ENCODE peak calls at places on chromosome 1, in five cellular contexts. T is stomach, N is Peyer's patch, D is sigmoid colon, W is upper lobe of left lung. G is an unnamed sample. For H3K27me3, the result is how much of the 10 kb centered on the place peaks cover.

GRCh38 chr1:16170283-16170673 is 14.4 kb upstream of the EPHA2 start:
- DNase-seq in T (no peak), N (no peak), D (no peak), W (no peak), G (no peak)

GRCh38 chr1:5746611-5747427 is 245.4 kb downstream of the NPHP4 start:
- DNase-seq in T (peak), N (no peak), D (peak), W (peak), G (no peak)

GRCh38 chr1:103461171-103462105 is 64.1 kb upstream of the RNPC3 start:
- DNase-seq in T (no peak), N (no peak), D (no peak), W (no peak), G (no peak)

GRCh38 chr1:155082301-155082940 is 3.8 kb downstream of the EFNA3 start:
- DNase-seq in T (no peak), N (no peak), D (peak), W (peak), G (no peak)

GRCh38 chr1:162087118-162087517 is 17.6 kb downstream of the NOS1AP start:
- DNase-seq in T (no peak), N (no peak), D (no peak), W (no peak), G (no peak)

GRCh38 chr1:64019818-64020217 is 183.6 kb upstream of the UBE2U start:
- DNase-seq in T (peak), N (no peak), D (peak), W (no peak), G (peak)

GRCh38 chr1:82813351-82813750 is 1012.6 kb downstream of the ADGRL2 start:
- DNase-seq in T (no peak), N (no peak), D (no peak), W (no peak), G (no peak)

GRCh38 chr1:208244584-208244916 is 366 bp upstream of the PLXNA2 start:
- DNase-seq in T (no peak), N (no peak), D (no peak), W (no peak), G (no peak)

GRCh38 chr1:67540733-67541125 is 110.5 kb upstream of the SERBP1 start:
- DNase-seq in T (no peak), N (no peak), D (no peak), W (no peak), G (no peak)

GRCh38 chr1:237042467-237042891 is 495 bp downstream of the RYR2 start:
- DNase-seq in T (no peak), N (no peak), D (no peak), W (peak), G (no peak)

GRCh38 chr1:107669996-107670395 is 295.0 kb downstream of the VAV3 start:
- DNase-seq in T (peak), N (no peak), D (peak), W (no peak), G (no peak)

GRCh38 chr1:30656171-30656940 is 67.0 kb downstream of the MATN1 start:
- DNase-seq in T (no peak), N (no peak), D (no peak), W (no peak), G (no peak)

GRCh38 chr1:156510709-156511108 is 10.1 kb upstream of the MEF2D start:
- DNase-seq in T (peak), N (no peak), D (peak), W (no peak), G (peak)

GRCh38 chr1:8051650-8052049 is 25.5 kb upstream of the ERRFI1 start:
- DNase-seq in T (no peak), N (no peak), D (no peak), W (no peak), G (no peak)

GRCh38 chr1:67652800-67653199 is 32.2 kb upstream of the GADD45A start:
- DNase-seq in T (no peak), N (no peak), D (no peak), W (no peak), G (no peak)

GRCh38 chr1:55588300-55588699 is 373.1 kb upstream of the USP24 start:
- DNase-seq in T (no peak), N (no peak), D (no peak), W (no peak), G (no peak)

GRCh38 chr1:79325705-79326104 is 319.2 kb upstream of the ADGRL4 start:
- DNase-seq in T (no peak), N (no peak), D (no peak), W (no peak), G (no peak)

GRCh38 chr1:206725053-206725963 is 40.6 kb downstream of the MAPKAPK2 start:
- DNase-seq in T (peak), N (no peak), D (peak), W (no peak), G (no peak)

GRCh38 chr1:80384037-80384830 is 1377.7 kb upstream of the ADGRL4 start:
- DNase-seq in T (no peak), N (no peak), D (no peak), W (no peak), G (no peak)

GRCh38 chr1:109877320-109877771 is 33.3 kb upstream of the CSF1 start:
- DNase-seq in T (peak), N (no peak), D (peak), W (peak), G (peak)

GRCh38 chr1:21539933-21540332 is 30.7 kb downstream of the ALPL start:
- DNase-seq in T (peak), N (no peak), D (no peak), W (peak), G (peak)

GRCh38 chr1:229121845-229122436 is 149.0 kb upstream of the RAB4A start:
- DNase-seq in T (no peak), N (no peak), D (peak), W (no peak), G (no peak)

GRCh38 chr1:113675299-113675698 is 84.0 kb downstream of the PHTF1 start:
- DNase-seq in T (no peak), N (no peak), D (no peak), W (no peak), G (no peak)

GRCh38 chr1:52651904-52652303 is 18.9 kb downstream of the SHISAL2A start:
- DNase-seq in T (no peak), N (no peak), D (no peak), W (no peak), G (peak)

GRCh38 chr1:66341446-66342089 is 192.4 kb upstream of the SGIP1 start:
- DNase-seq in T (no peak), N (no peak), D (no peak), W (no peak), G (no peak)

GRCh38 chr1:73701816-73702215 is 496.2 kb downstream of the LRRIQ3 start:
- DNase-seq in T (no peak), N (no peak), D (no peak), W (no peak), G (no peak)

GRCh38 chr1:171984262-171984661 is 143.0 kb downstream of the DNM3 start:
- DNase-seq in T (no peak), N (no peak), D (no peak), W (peak), G (no peak)

GRCh38 chr1:53066941-53067738 is 5.1 kb downstream of the PODN start:
- DNase-seq in T (peak), N (no peak), D (peak), W (no peak), G (peak)

GRCh38 chr1:245046764-245047163 is 108.0 kb upstream of the KIF26B start:
- DNase-seq in T (no peak), N (no peak), D (no peak), W (no peak), G (no peak)

GRCh38 chr1:239976130-239976968 is 115.3 kb upstream of the FMN2 start:
- DNase-seq in T (peak), N (no peak), D (no peak), W (no peak), G (peak)

GRCh38 chr1:115726161-115726560 is 42.4 kb downstream of the CASQ2 start:
- DNase-seq in T (no peak), N (no peak), D (no peak), W (no peak), G (no peak)

DNA sequence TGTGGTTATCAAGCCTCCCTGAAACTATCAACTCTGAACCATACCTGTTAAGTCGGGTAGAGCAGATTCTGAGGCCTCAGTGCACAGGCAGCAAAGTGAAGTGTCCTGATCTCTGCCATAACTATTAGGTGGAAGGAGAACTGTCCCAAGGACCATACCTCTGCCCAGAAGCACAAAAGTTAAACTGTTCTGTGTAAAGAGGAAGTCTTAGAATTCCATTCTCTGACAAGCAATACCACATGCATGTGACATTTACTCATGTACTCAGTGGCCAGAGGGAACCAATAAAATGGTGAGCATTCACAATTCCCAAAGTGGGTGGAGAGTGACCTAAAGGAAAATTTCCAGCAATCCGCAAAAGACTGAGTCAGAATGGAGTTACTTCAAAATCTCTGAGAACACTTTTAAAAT is 61.0 kb downstream of the TOR3A start:
- DNase-seq in T (no peak), N (no peak), D (no peak), W (no peak), G (no peak)
- TF ChIP-seq POLR2A in T (no peak), N (no peak), D (peak), W (peak), G (no peak)

GRCh38 chr1:3611170-3612019 is at the start of gene MEGF6:
- DNase-seq in T (peak), N (peak), D (peak), W (peak), G (peak)
- H3K27me3 ChIP-seq in T (under half), N (under half), D (under half), W (under half), G (under half)

GRCh38 chr1:77950873-77951272 is 28.0 kb downstream of the FUBP1 start:
- DNase-seq in T (no peak), N (no peak), D (no peak), W (no peak), G (no peak)

GRCh38 chr1:77948841-77949424 is 29.9 kb downstream of the FUBP1 start:
- DNase-seq in T (no peak), N (no peak), D (no peak), W (no peak), G (peak)

GRCh38 chr1:77942400-77943140 is 36.3 kb downstream of the FUBP1 start:
- DNase-seq in T (no peak), N (no peak), D (no peak), W (no peak), G (no peak)

GRCh38 chr1:77940921-77941570 is 37.8 kb downstream of the FUBP1 start:
- DNase-seq in T (no peak), N (no peak), D (no peak), W (no peak), G (no peak)

DNA sequence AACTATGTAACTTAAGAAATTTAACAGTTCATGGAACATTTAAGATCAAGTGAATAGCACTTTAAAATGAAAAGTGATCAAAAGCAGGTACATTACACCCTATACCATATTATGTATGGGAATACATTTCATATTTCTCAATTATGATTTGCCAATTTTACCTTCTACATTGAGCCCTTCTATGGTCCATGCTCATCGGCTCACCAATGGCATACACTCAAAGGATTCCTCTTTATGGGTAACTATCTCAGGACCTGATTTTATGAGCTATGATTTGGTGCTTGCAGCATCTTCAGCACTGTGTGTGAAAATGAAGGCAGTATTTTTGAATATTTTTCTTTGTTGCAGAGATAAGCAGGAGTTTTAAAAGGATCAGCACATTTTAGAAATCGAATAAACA is 33.5 kb downstream of the FUBP1 start:
- DNase-seq in T (no peak), N (no peak), D (no peak), W (no peak), G (no peak)
- TF ChIP-seq POLR2A in T (no peak), N (no peak), D (no peak), W (no peak), G (no peak)

GRCh38 chr1:29599826-29600225 is 363.5 kb downstream of the PTPRU start:
- DNase-seq in T (no peak), N (no peak), D (no peak), W (no peak), G (no peak)

GRCh38 chr1:29602203-29602602 is 365.9 kb downstream of the PTPRU start:
- DNase-seq in T (no peak), N (no peak), D (no peak), W (no peak), G (peak)

GRCh38 chr1:29607236-29607635 is 370.9 kb downstream of the PTPRU start:
- DNase-seq in T (no peak), N (no peak), D (no peak), W (no peak), G (no peak)

GRCh38 chr1:29601021-29601420 is 364.7 kb downstream of the PTPRU start:
- DNase-seq in T (no peak), N (no peak), D (no peak), W (no peak), G (no peak)

DNA sequence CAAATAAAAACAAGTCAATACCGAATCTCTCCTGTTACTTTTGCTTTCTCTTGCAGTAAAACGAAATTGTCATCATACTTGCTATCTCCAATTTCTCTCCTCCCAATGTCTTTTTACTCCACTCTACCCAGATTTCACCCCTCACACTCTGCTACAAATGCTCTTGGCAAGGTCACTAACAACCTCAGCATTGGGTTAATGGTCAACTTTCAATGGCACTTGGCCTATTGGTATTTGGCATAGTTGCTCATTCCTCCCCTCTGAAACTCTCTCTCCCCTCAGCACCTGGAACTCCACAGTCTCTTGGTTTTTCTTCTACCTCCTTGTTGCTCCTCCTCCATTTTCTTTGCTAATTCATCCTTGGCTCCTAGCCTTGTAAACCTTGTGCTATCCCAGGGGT is 367.3 kb downstream of the PTPRU start:
- DNase-seq in T (no peak), N (no peak), D (no peak), W (no peak), G (no peak)
- H3K27me3 ChIP-seq in T (under half), N (under half), D (under half), W (under half), G (under half)

GRCh38 chr1:31715097-31715872 is 11.5 kb upstream of the COL16A1 start:
- DNase-seq in T (peak), N (peak), D (peak), W (peak), G (peak)
- TF ChIP-seq POLR2A in T (no peak), N (peak), D (peak), W (peak), G (no peak)

DNA sequence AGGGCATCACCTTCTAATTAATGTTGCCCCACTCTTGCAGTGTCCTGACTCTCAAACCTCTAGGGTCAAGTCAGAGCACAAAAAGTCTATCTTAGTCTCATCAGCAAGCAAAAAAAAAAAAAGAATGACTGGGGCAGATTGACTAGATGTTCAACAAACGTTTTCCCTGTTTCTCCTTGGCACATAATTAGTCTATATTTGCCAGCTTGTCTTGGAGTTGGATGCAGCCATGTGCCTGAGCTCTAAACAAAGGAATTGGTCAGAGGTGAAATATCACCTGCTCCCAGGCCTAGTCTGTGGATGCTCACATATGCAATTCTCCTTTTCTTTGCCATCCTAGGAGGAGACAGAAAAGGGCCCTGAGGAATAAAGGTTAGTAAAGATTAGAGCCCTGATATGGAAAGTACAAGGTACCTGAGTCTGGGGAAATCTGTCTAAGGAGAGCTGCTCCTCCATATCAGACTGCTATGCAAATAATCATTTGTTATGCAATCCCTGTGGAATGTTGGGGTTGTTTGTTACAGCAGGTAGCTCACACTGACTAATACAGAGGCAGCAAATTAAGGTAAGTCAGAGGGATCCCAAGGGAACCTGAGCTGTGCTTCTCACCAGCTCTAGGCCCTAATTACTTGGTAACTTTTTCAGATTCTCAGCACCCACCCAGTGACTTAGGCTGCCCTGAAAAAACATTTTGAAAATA is 130.8 kb downstream of the BRINP2 start:
- DNase-seq in T (no peak), N (no peak), D (no peak), W (no peak), G (no peak)
- H3K27me3 ChIP-seq in T (under half), N (under half), D (under half), W (under half), G (under half)

DNA sequence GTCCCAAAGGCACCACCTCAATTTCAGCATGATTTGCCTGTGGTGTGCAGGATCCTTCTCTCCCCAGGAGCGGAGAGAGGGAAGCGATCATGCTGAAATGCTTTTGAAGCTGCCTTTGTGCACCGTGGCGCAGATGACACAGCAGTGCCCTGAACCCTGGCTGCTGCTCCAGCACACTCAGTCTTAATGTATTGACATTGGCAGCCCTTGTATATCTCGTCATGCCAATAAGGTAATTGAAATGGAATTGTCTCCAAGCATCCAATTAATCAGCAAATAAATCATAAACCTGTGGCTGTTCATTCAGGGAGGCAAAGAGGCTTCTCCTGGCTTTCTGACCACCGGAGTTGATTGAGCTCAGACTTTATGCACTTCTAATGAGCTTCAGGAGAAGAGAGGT is 139.8 kb downstream of the KAZN start:
- DNase-seq in T (no peak), N (no peak), D (no peak), W (no peak), G (no peak)
- TF ChIP-seq POLR2A in T (no peak), N (no peak), D (no peak), W (no peak), G (no peak)

GRCh38 chr1:59926381-59927243 is at the start of gene CYP2J2:
- DNase-seq in T (peak), N (peak), D (no peak), W (peak), G (peak)
- H3K27me3 ChIP-seq in T (under half), N (under half), D (under half), W (under half), G (under half)

GRCh38 chr1:226666164-226666506 is 72.9 kb downstream of the ITPKB start:
- DNase-seq in T (no peak), N (no peak), D (no peak), W (no peak), G (no peak)

GRCh38 chr1:226670062-226670461 is 69.0 kb downstream of the ITPKB start:
- DNase-seq in T (no peak), N (no peak), D (peak), W (no peak), G (no peak)

GRCh38 chr1:226666714-226667113 is 72.4 kb downstream of the ITPKB start:
- DNase-seq in T (no peak), N (no peak), D (no peak), W (no peak), G (no peak)

GRCh38 chr1:226665505-226666163 is 73.4 kb downstream of the ITPKB start:
- DNase-seq in T (no peak), N (no peak), D (no peak), W (no peak), G (no peak)

DNA sequence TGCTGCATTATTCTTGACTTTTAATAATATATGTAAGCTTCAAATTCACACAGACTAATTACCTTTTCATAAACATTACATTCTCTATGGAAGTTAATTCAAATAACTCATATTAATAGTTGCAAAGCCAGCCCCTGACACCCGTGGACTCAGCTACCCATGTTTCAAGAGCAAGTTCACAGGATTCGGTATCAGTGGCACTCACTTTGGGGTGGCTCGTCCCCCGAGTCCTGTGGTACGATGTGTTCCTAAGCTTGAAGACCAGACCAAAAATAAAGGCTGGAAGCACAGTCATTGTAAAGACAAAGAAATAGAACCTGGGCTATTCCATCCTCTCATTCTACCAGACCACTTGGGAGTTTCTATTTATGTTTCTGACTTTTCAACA is 70.9 kb downstream of the ITPKB start:
- DNase-seq in T (no peak), N (no peak), D (peak), W (no peak), G (no peak)
- TF ChIP-seq POLR2A in T (no peak), N (no peak), D (no peak), W (no peak), G (no peak)

G was measured in testis.